ENCODE peak calls at places on chromosomes 7 and 10, in five cellular contexts. R is natural killer cell; F is D341Med; O is activated CD4-positive, alpha-beta T cell treated with anti-CD3 and anti-CD28 coated beads, Interleukin-2, amount 10 ng/mL, durations not matched to agents 7 days and 5 days; J is IMR-90. C is an unnamed sample.

GRCh38 chr7:51731086-51731485 is 414.5 kb upstream of the COBL start:
- DNase-seq in R (no peak), F (no peak), O (no peak), J (no peak), C (no peak)

GRCh38 chr7:121113288-121113687 is 124.8 kb downstream of the CPED1 start:
- DNase-seq in R (no peak), F (no peak), O (no peak), J (peak), C (peak)

GRCh38 chr7:31028417-31028988 is 23.6 kb upstream of the ADCYAP1R1 start:
- DNase-seq in R (no peak), F (peak), O (no peak), J (no peak), C (no peak)

GRCh38 chr7:154591544-154591943 is 411.4 kb downstream of the PAXIP1 start:
- DNase-seq in R (no peak), F (no peak), O (no peak), J (no peak), C (no peak)

GRCh38 chr7:22730921-22731654 is 4.1 kb downstream of the IL6 start:
- DNase-seq in R (no peak), F (no peak), O (peak), J (peak), C (peak)

GRCh38 chr10:83397806-83398205 is 741.5 kb upstream of the GHITM start:
- DNase-seq in R (no peak), F (no peak), O (no peak), J (no peak), C (no peak)

GRCh38 chr10:60757422-60757895 is 20.8 kb upstream of the CDK1 start:
- DNase-seq in R (no peak), F (peak), O (no peak), J (peak), C (peak)

GRCh38 chr7:139619367-139619657 is 95.8 kb downstream of the CLEC2L start:
- DNase-seq in R (no peak), F (no peak), O (no peak), J (peak), C (peak)

GRCh38 chr7:121501566-121501965 is 105.5 kb upstream of the FAM3C start:
- DNase-seq in R (no peak), F (no peak), O (no peak), J (no peak), C (no peak)

C was measured in fibroblast of villous mesenchyme.